ENCODE peak calls at places on chromosome 3, in six cellular contexts. One of them, this sample, is unnamed.

GRCh38 chr3:42742259-42742658 is 30.8 kb downstream of the CCDC13 start:
- DNase-seq in cardiac muscle cell: no peak
- DNase-seq in upper lobe of right lung: no peak
- DNase-seq in PC-3: no peak
- DNase-seq in breast epithelium: peak; percentile 4
- DNase-seq in Calu3: no peak
- DNase-seq in this sample: no peak

GRCh38 chr3:168559012-168559411 is 463.3 kb upstream of the GOLIM4 start:
- DNase-seq in upper lobe of right lung: no peak
- DNase-seq in Calu3: no peak
- DNase-seq in PC-3: no peak
- DNase-seq in cardiac muscle cell: no peak
- DNase-seq in breast epithelium: no peak
- DNase-seq in this sample: no peak

GRCh38 chr3:15120986-15121385 is 22.0 kb upstream of the RBSN start:
- DNase-seq in PC-3: peak; percentile 32
- DNase-seq in cardiac muscle cell: no peak
- DNase-seq in upper lobe of right lung: no peak
- DNase-seq in breast epithelium: no peak
- DNase-seq in Calu3: no peak
- DNase-seq in this sample: no peak

GRCh38 chr3:134308350-134308891 is 57.8 kb upstream of the RYK start:
- DNase-seq in cardiac muscle cell: peak; percentile 88
- DNase-seq in Calu3: peak; percentile 95
- DNase-seq in PC-3: peak; percentile 86
- DNase-seq in upper lobe of right lung: peak; percentile 84
- DNase-seq in breast epithelium: peak; percentile 84
- DNase-seq in this sample: peak; percentile 89

GRCh38 chr3:17579289-17580031 is 163.0 kb downstream of the TBC1D5 start:
- DNase-seq in breast epithelium: no peak
- DNase-seq in cardiac muscle cell: peak; percentile 5
- DNase-seq in Calu3: no peak
- DNase-seq in upper lobe of right lung: no peak
- DNase-seq in PC-3: no peak
- DNase-seq in this sample: no peak

GRCh38 chr3:12965999-12966846 is 107.0 kb downstream of the IQSEC1 start:
- DNase-seq in breast epithelium: no peak
- DNase-seq in PC-3: peak; percentile 12
- DNase-seq in Calu3: no peak
- DNase-seq in upper lobe of right lung: no peak
- DNase-seq in cardiac muscle cell: no peak
- DNase-seq in this sample: no peak

GRCh38 chr3:67790043-67790442 is 135.6 kb upstream of the SUCLG2 start:
- DNase-seq in PC-3: peak; percentile 49
- DNase-seq in cardiac muscle cell: peak; percentile 42
- DNase-seq in breast epithelium: no peak
- DNase-seq in Calu3: peak; percentile 55
- DNase-seq in upper lobe of right lung: no peak
- DNase-seq in this sample: peak; percentile 53

GRCh38 chr3:10977864-10978510 is 14.6 kb upstream of the SLC6A1 start:
- DNase-seq in breast epithelium: no peak
- DNase-seq in Calu3: no peak
- DNase-seq in upper lobe of right lung: no peak
- DNase-seq in cardiac muscle cell: no peak
- DNase-seq in PC-3: no peak
- DNase-seq in this sample: peak; percentile 44

GRCh38 chr3:139357899-139358298 is 14.1 kb downstream of the MRPS22 start:
- DNase-seq in upper lobe of right lung: no peak
- DNase-seq in PC-3: no peak
- DNase-seq in cardiac muscle cell: no peak
- DNase-seq in Calu3: no peak
- DNase-seq in breast epithelium: no peak
- DNase-seq in this sample: no peak
- TF ChIP-seq CTCF in upper lobe of right lung: no peak
- TF ChIP-seq CTCF in PC-3: no peak
- TF ChIP-seq CTCF in cardiac muscle cell: no peak
- TF ChIP-seq CTCF in Calu3: no peak
- TF ChIP-seq CTCF in breast epithelium: no peak
- TF ChIP-seq CTCF in this sample: no peak

DNA sequence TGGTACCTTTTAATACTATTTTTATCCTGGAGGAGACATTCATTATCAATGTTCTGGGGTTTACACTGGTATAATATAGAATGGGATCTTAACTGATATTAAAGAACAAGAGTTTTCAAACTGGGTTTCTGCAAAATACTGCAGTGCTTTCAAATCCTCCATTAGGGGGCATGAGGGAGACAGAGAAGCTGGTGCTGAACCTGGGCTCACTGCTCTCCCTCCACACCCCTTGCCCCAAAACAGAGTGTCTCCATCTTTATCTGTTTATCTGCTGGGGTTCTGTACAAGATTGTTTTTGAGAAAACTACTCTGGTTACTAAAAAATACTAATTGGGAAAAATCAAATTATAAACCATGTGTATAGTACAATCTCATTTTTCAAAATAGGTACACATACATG is 41.7 kb downstream of the CADPS start:
- DNase-seq in upper lobe of right lung: no peak
- DNase-seq in Calu3: no peak
- DNase-seq in PC-3: no peak
- DNase-seq in breast epithelium: no peak
- DNase-seq in cardiac muscle cell: peak; percentile 26
- DNase-seq in this sample: no peak
- TF ChIP-seq CTCF in upper lobe of right lung: no peak
- TF ChIP-seq CTCF in Calu3: peak; percentile 12
- TF ChIP-seq CTCF in PC-3: peak; percentile 22
- TF ChIP-seq CTCF in breast epithelium: no peak
- TF ChIP-seq CTCF in cardiac muscle cell: peak; percentile 6
- TF ChIP-seq CTCF in this sample: peak; percentile 39

GRCh38 chr3:127092776-127093175 is 100.2 kb upstream of the PRR23E start:
- DNase-seq in Calu3: no peak
- DNase-seq in breast epithelium: no peak
- DNase-seq in cardiac muscle cell: no peak
- DNase-seq in upper lobe of right lung: peak; percentile 47
- DNase-seq in PC-3: no peak
- DNase-seq in this sample: peak; percentile 28
- TF ChIP-seq CTCF in Calu3: no peak
- TF ChIP-seq CTCF in breast epithelium: no peak
- TF ChIP-seq CTCF in cardiac muscle cell: no peak
- TF ChIP-seq CTCF in upper lobe of right lung: no peak
- TF ChIP-seq CTCF in PC-3: no peak
- TF ChIP-seq CTCF in this sample: no peak

GRCh38 chr3:36408146-36408545 is 27.8 kb downstream of the STAC start:
- DNase-seq in Calu3: no peak
- DNase-seq in upper lobe of right lung: no peak
- DNase-seq in PC-3: no peak
- DNase-seq in breast epithelium: no peak
- DNase-seq in cardiac muscle cell: no peak
- DNase-seq in this sample: no peak
- TF ChIP-seq CTCF in Calu3: no peak
- TF ChIP-seq CTCF in upper lobe of right lung: peak; percentile 38
- TF ChIP-seq CTCF in PC-3: peak; percentile 54
- TF ChIP-seq CTCF in breast epithelium: no peak
- TF ChIP-seq CTCF in cardiac muscle cell: peak; percentile 31
- TF ChIP-seq CTCF in this sample: peak; percentile 25

GRCh38 chr3:147915057-147915456 is 505.9 kb downstream of the ZIC1 start:
- DNase-seq in breast epithelium: no peak
- DNase-seq in PC-3: no peak
- DNase-seq in cardiac muscle cell: no peak
- DNase-seq in upper lobe of right lung: no peak
- DNase-seq in Calu3: no peak
- DNase-seq in this sample: no peak
- TF ChIP-seq CTCF in breast epithelium: no peak
- TF ChIP-seq CTCF in PC-3: no peak
- TF ChIP-seq CTCF in cardiac muscle cell: no peak
- TF ChIP-seq CTCF in upper lobe of right lung: no peak
- TF ChIP-seq CTCF in Calu3: no peak
- TF ChIP-seq CTCF in this sample: no peak

GRCh38 chr3:194268659-194269487 is 82.3 kb downstream of the CPN2 start:
- DNase-seq in Calu3: no peak
- DNase-seq in upper lobe of right lung: no peak
- DNase-seq in breast epithelium: peak; percentile 7
- DNase-seq in PC-3: no peak
- DNase-seq in cardiac muscle cell: no peak
- DNase-seq in this sample: no peak

GRCh38 chr3:194271459-194272035 is 79.6 kb downstream of the CPN2 start:
- DNase-seq in upper lobe of right lung: peak; percentile 83
- DNase-seq in cardiac muscle cell: no peak
- DNase-seq in Calu3: no peak
- DNase-seq in PC-3: no peak
- DNase-seq in breast epithelium: no peak
- DNase-seq in this sample: no peak

GRCh38 chr3:194267744-194268658 is 83.1 kb downstream of the CPN2 start:
- DNase-seq in PC-3: no peak
- DNase-seq in cardiac muscle cell: no peak
- DNase-seq in Calu3: no peak
- DNase-seq in breast epithelium: peak; percentile 15
- DNase-seq in upper lobe of right lung: no peak
- DNase-seq in this sample: no peak

GRCh38 chr3:194270627-194271458 is 80.3 kb downstream of the CPN2 start:
- DNase-seq in breast epithelium: peak; percentile 93
- DNase-seq in upper lobe of right lung: peak; percentile 70
- DNase-seq in Calu3: peak; percentile 71
- DNase-seq in PC-3: no peak
- DNase-seq in cardiac muscle cell: peak; percentile 33
- DNase-seq in this sample: peak; percentile 25

GRCh38 chr3:194269610-194270145 is 81.5 kb downstream of the CPN2 start:
- DNase-seq in PC-3: no peak
- DNase-seq in upper lobe of right lung: peak; percentile 89
- DNase-seq in Calu3: peak; percentile 83
- DNase-seq in breast epithelium: peak; percentile 62
- DNase-seq in cardiac muscle cell: no peak
- DNase-seq in this sample: peak; percentile 47
- TF ChIP-seq CTCF in PC-3: no peak
- TF ChIP-seq CTCF in upper lobe of right lung: peak; percentile 60
- TF ChIP-seq CTCF in Calu3: peak; percentile 42
- TF ChIP-seq CTCF in breast epithelium: peak; percentile 57
- TF ChIP-seq CTCF in cardiac muscle cell: peak; percentile 74
- TF ChIP-seq CTCF in this sample: no peak

GRCh38 chr3:1103525-1103924 is 10.7 kb downstream of the CNTN6 start:
- DNase-seq in cardiac muscle cell: no peak
- DNase-seq in PC-3: no peak
- DNase-seq in upper lobe of right lung: no peak
- DNase-seq in breast epithelium: no peak
- DNase-seq in Calu3: no peak
- DNase-seq in this sample: no peak
- TF ChIP-seq CTCF in cardiac muscle cell: no peak
- TF ChIP-seq CTCF in PC-3: peak; percentile 10
- TF ChIP-seq CTCF in upper lobe of right lung: no peak
- TF ChIP-seq CTCF in breast epithelium: no peak
- TF ChIP-seq CTCF in Calu3: no peak
- TF ChIP-seq CTCF in this sample: no peak

DNA sequence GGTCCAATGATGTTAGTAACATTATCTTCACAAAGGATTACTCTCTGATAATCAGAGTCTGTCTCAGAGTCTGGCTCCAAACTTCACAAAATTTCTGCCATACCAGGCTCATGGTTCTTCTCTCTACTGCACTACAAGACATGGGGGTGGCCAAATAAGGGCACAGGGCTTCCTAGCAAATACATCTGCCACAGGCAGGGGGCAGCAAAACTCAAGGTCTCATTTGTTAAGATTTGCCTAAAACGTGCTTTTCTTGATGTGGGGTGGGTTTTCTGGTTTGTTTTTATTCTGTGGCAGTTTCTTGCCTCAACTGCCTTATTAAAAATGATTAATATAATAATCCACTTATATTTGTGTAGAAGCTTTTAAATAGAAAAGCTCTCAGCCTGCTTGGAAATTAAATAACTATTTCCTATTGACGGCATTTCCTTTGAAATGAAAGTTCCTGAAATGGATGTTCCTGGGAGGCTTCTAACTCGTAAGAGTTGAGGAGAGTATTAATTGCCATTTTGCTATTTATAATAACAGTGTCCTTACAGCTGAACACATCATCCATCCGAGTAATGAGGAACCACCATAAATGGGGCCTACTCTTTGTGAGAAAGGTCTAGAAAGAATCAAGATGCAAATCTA is 53.8 kb downstream of the SST start:
- DNase-seq in upper lobe of right lung: no peak
- DNase-seq in breast epithelium: no peak
- DNase-seq in Calu3: peak; percentile 79
- DNase-seq in PC-3: peak; percentile 66
- DNase-seq in cardiac muscle cell: peak; percentile 72
- DNase-seq in this sample: peak; percentile 61
- TF ChIP-seq CTCF in upper lobe of right lung: peak; percentile 78
- TF ChIP-seq CTCF in breast epithelium: peak; percentile 49
- TF ChIP-seq CTCF in Calu3: peak; percentile 92
- TF ChIP-seq CTCF in PC-3: peak; percentile 87
- TF ChIP-seq CTCF in cardiac muscle cell: peak; percentile 87
- TF ChIP-seq CTCF in this sample: peak; percentile 74

This sample was measured in nephron progenitor cell.